ENCODE peak calls at places on chromosome 1, in five cellular contexts. T is BJ, W is Calu3, F is ecto neural progenitor cell, R is T-helper 1 cell. Y is an unnamed sample.

GRCh38 chr1:190303501-190303900 is 174.2 kb downstream of the BRINP3 start:
- DNase-seq in T (no peak), W (no peak), F (no peak), R (no peak), Y (no peak)

GRCh38 chr1:218281285-218281684 is 3.8 kb upstream of the RRP15 start:
- DNase-seq in T (no peak), W (no peak), F (no peak), R (no peak), Y (no peak)

GRCh38 chr1:174769961-174770549 is 229.7 kb upstream of the CACYBP start:
- DNase-seq in T (peak; percentile 18), W (no peak), F (no peak), R (no peak), Y (no peak)

GRCh38 chr1:44086722-44087474 is 31.7 kb upstream of the KLF17 start:
- DNase-seq in T (no peak), W (no peak), F (no peak), R (no peak), Y (no peak)

GRCh38 chr1:234111458-234112142 is 207.1 kb downstream of the SLC35F3 start:
- DNase-seq in T (no peak), W (peak; percentile 68), F (peak; percentile 75), R (no peak), Y (no peak)

GRCh38 chr1:202199141-202199889 is 5.7 kb downstream of the LGR6 start:
- DNase-seq in T (no peak), W (peak; percentile 50), F (no peak), R (no peak), Y (peak; percentile 78)

GRCh38 chr1:27026621-27027574 is 14.2 kb upstream of the TENT5B start:
- DNase-seq in T (peak; percentile 44), W (no peak), F (peak; percentile 82), R (no peak), Y (peak; percentile 30)

GRCh38 chr1:1283821-1284220 is 3.6 kb downstream of the SCNN1D start:
- DNase-seq in T (no peak), W (no peak), F (peak; percentile 57), R (no peak), Y (peak; percentile 8)

GRCh38 chr1:231159963-231160761 is 1.7 kb upstream of the TRIM67 start:
- DNase-seq in T (no peak), W (no peak), F (no peak), R (no peak), Y (no peak)

GRCh38 chr1:45037456-45037855 is 25.4 kb downstream of the UROD start:
- DNase-seq in T (no peak), W (no peak), F (no peak), R (no peak), Y (no peak)

GRCh38 chr1:66532798-66533783 is 862 bp upstream of the SGIP1 start:
- DNase-seq in T (peak; percentile 54), W (no peak), F (no peak), R (no peak), Y (no peak)

GRCh38 chr1:63746129-63746864 is 27.5 kb upstream of the ROR1 start:
- DNase-seq in T (peak; percentile 67), W (no peak), F (no peak), R (no peak), Y (no peak)

GRCh38 chr1:234889643-234890042 is 239.0 kb downstream of the TOMM20 start:
- DNase-seq in T (no peak), W (no peak), F (no peak), R (no peak), Y (no peak)

GRCh38 chr1:18875107-18875795 is 15.8 kb upstream of the TAS1R2 start:
- DNase-seq in T (peak; percentile 21), W (peak; percentile 32), F (peak; percentile 93), R (peak; percentile 43), Y (peak; percentile 86)